ENCODE peak calls at places on chromosomes 5 and 9, in ten cellular contexts. One of them, this sample, is unnamed.

GRCh38 chr5:179287071-179287470 is 58.2 kb downstream of the ADAMTS2 start:
- DNase-seq in stimulated activated CD4-positive, alpha-beta T cell treated with anti-CD3 and anti-CD28 coated beads, Interleukin-1b, Interleukin-23, amount 100 ng/mL, for 1 hour: no peak
- DNase-seq in ACHN: no peak
- DNase-seq in D341Med: no peak
- DNase-seq in cardiac fibroblast: no peak
- DNase-seq in adipocyte: no peak
- DNase-seq in CD4-positive, alpha-beta T cell: no peak
- DNase-seq in stimulated activated effector memory CD8-positive, alpha-beta T cell treated with anti-CD3 and anti-CD28 coated beads, Interleukin-12 subunit alpha, Interleukin-12 subunit beta, amount 100 ng/mL, for 72 hours: no peak
- DNase-seq in BE2C: peak
- DNase-seq in endothelial cell of umbilical vein: no peak
- DNase-seq in this sample: no peak

GRCh38 chr5:168401226-168401625 is 85.0 kb upstream of the RARS1 start:
- DNase-seq in stimulated activated CD4-positive, alpha-beta T cell treated with anti-CD3 and anti-CD28 coated beads, Interleukin-1b, Interleukin-23, amount 100 ng/mL, for 1 hour: no peak
- DNase-seq in ACHN: no peak
- DNase-seq in D341Med: no peak
- DNase-seq in cardiac fibroblast: no peak
- DNase-seq in adipocyte: no peak
- DNase-seq in CD4-positive, alpha-beta T cell: no peak
- DNase-seq in stimulated activated effector memory CD8-positive, alpha-beta T cell treated with anti-CD3 and anti-CD28 coated beads, Interleukin-12 subunit alpha, Interleukin-12 subunit beta, amount 100 ng/mL, for 72 hours: no peak
- DNase-seq in BE2C: no peak
- DNase-seq in endothelial cell of umbilical vein: no peak
- DNase-seq in this sample: no peak

GRCh38 chr5:108238461-108238860 is 143.4 kb downstream of the FBXL17 start:
- DNase-seq in stimulated activated CD4-positive, alpha-beta T cell treated with anti-CD3 and anti-CD28 coated beads, Interleukin-1b, Interleukin-23, amount 100 ng/mL, for 1 hour: no peak
- DNase-seq in ACHN: no peak
- DNase-seq in D341Med: no peak
- DNase-seq in cardiac fibroblast: no peak
- DNase-seq in adipocyte: no peak
- DNase-seq in CD4-positive, alpha-beta T cell: no peak
- DNase-seq in stimulated activated effector memory CD8-positive, alpha-beta T cell treated with anti-CD3 and anti-CD28 coated beads, Interleukin-12 subunit alpha, Interleukin-12 subunit beta, amount 100 ng/mL, for 72 hours: no peak
- DNase-seq in BE2C: no peak
- DNase-seq in endothelial cell of umbilical vein: no peak
- DNase-seq in this sample: no peak

GRCh38 chr5:1366514-1366913 is 21.6 kb upstream of the CLPTM1L start:
- DNase-seq in stimulated activated CD4-positive, alpha-beta T cell treated with anti-CD3 and anti-CD28 coated beads, Interleukin-1b, Interleukin-23, amount 100 ng/mL, for 1 hour: no peak
- DNase-seq in ACHN: no peak
- DNase-seq in D341Med: no peak
- DNase-seq in cardiac fibroblast: no peak
- DNase-seq in adipocyte: no peak
- DNase-seq in CD4-positive, alpha-beta T cell: no peak
- DNase-seq in stimulated activated effector memory CD8-positive, alpha-beta T cell treated with anti-CD3 and anti-CD28 coated beads, Interleukin-12 subunit alpha, Interleukin-12 subunit beta, amount 100 ng/mL, for 72 hours: no peak
- DNase-seq in BE2C: no peak
- DNase-seq in endothelial cell of umbilical vein: no peak
- DNase-seq in this sample: no peak

GRCh38 chr9:127785023-127785932 is 556 bp upstream of the CDK9 start:
- DNase-seq in stimulated activated CD4-positive, alpha-beta T cell treated with anti-CD3 and anti-CD28 coated beads, Interleukin-1b, Interleukin-23, amount 100 ng/mL, for 1 hour: peak
- DNase-seq in ACHN: peak
- DNase-seq in D341Med: peak
- DNase-seq in cardiac fibroblast: peak
- DNase-seq in adipocyte: peak
- DNase-seq in CD4-positive, alpha-beta T cell: peak
- DNase-seq in stimulated activated effector memory CD8-positive, alpha-beta T cell treated with anti-CD3 and anti-CD28 coated beads, Interleukin-12 subunit alpha, Interleukin-12 subunit beta, amount 100 ng/mL, for 72 hours: peak
- DNase-seq in BE2C: peak
- DNase-seq in endothelial cell of umbilical vein: peak
- DNase-seq in this sample: peak

GRCh38 chr5:173328896-173329369 is 719 bp upstream of the STC2 start:
- DNase-seq in stimulated activated CD4-positive, alpha-beta T cell treated with anti-CD3 and anti-CD28 coated beads, Interleukin-1b, Interleukin-23, amount 100 ng/mL, for 1 hour: no peak
- DNase-seq in ACHN: peak
- DNase-seq in D341Med: no peak
- DNase-seq in cardiac fibroblast: peak
- DNase-seq in adipocyte: peak
- DNase-seq in CD4-positive, alpha-beta T cell: no peak
- DNase-seq in stimulated activated effector memory CD8-positive, alpha-beta T cell treated with anti-CD3 and anti-CD28 coated beads, Interleukin-12 subunit alpha, Interleukin-12 subunit beta, amount 100 ng/mL, for 72 hours: no peak
- DNase-seq in BE2C: no peak
- DNase-seq in endothelial cell of umbilical vein: peak
- DNase-seq in this sample: peak

GRCh38 chr5:5221731-5222130 is 81.6 kb downstream of the ADAMTS16 start:
- DNase-seq in stimulated activated CD4-positive, alpha-beta T cell treated with anti-CD3 and anti-CD28 coated beads, Interleukin-1b, Interleukin-23, amount 100 ng/mL, for 1 hour: no peak
- DNase-seq in ACHN: no peak
- DNase-seq in D341Med: no peak
- DNase-seq in cardiac fibroblast: no peak
- DNase-seq in adipocyte: no peak
- DNase-seq in CD4-positive, alpha-beta T cell: no peak
- DNase-seq in stimulated activated effector memory CD8-positive, alpha-beta T cell treated with anti-CD3 and anti-CD28 coated beads, Interleukin-12 subunit alpha, Interleukin-12 subunit beta, amount 100 ng/mL, for 72 hours: no peak
- DNase-seq in BE2C: no peak
- DNase-seq in endothelial cell of umbilical vein: no peak
- DNase-seq in this sample: no peak

GRCh38 chr5:168879929-168880328 is 300.8 kb upstream of the PANK3 start:
- DNase-seq in stimulated activated CD4-positive, alpha-beta T cell treated with anti-CD3 and anti-CD28 coated beads, Interleukin-1b, Interleukin-23, amount 100 ng/mL, for 1 hour: no peak
- DNase-seq in ACHN: no peak
- DNase-seq in D341Med: no peak
- DNase-seq in cardiac fibroblast: peak
- DNase-seq in adipocyte: peak
- DNase-seq in CD4-positive, alpha-beta T cell: no peak
- DNase-seq in stimulated activated effector memory CD8-positive, alpha-beta T cell treated with anti-CD3 and anti-CD28 coated beads, Interleukin-12 subunit alpha, Interleukin-12 subunit beta, amount 100 ng/mL, for 72 hours: no peak
- DNase-seq in BE2C: no peak
- DNase-seq in endothelial cell of umbilical vein: peak
- DNase-seq in this sample: peak

GRCh38 chr5:171484460-171484899 is 65.0 kb downstream of the FGF18 start:
- DNase-seq in stimulated activated CD4-positive, alpha-beta T cell treated with anti-CD3 and anti-CD28 coated beads, Interleukin-1b, Interleukin-23, amount 100 ng/mL, for 1 hour: peak
- DNase-seq in ACHN: no peak
- DNase-seq in D341Med: peak
- DNase-seq in cardiac fibroblast: peak
- DNase-seq in adipocyte: peak
- DNase-seq in CD4-positive, alpha-beta T cell: peak
- DNase-seq in stimulated activated effector memory CD8-positive, alpha-beta T cell treated with anti-CD3 and anti-CD28 coated beads, Interleukin-12 subunit alpha, Interleukin-12 subunit beta, amount 100 ng/mL, for 72 hours: peak
- DNase-seq in BE2C: peak
- DNase-seq in endothelial cell of umbilical vein: peak
- DNase-seq in this sample: peak

GRCh38 chr5:11324521-11325289 is 563.7 kb upstream of the DAP start:
- DNase-seq in stimulated activated CD4-positive, alpha-beta T cell treated with anti-CD3 and anti-CD28 coated beads, Interleukin-1b, Interleukin-23, amount 100 ng/mL, for 1 hour: no peak
- DNase-seq in ACHN: no peak
- DNase-seq in D341Med: no peak
- DNase-seq in cardiac fibroblast: no peak
- DNase-seq in adipocyte: no peak
- DNase-seq in CD4-positive, alpha-beta T cell: no peak
- DNase-seq in stimulated activated effector memory CD8-positive, alpha-beta T cell treated with anti-CD3 and anti-CD28 coated beads, Interleukin-12 subunit alpha, Interleukin-12 subunit beta, amount 100 ng/mL, for 72 hours: no peak
- DNase-seq in BE2C: no peak
- DNase-seq in endothelial cell of umbilical vein: no peak
- DNase-seq in this sample: no peak

GRCh38 chr9:133224762-133225161 is 15.7 kb upstream of the OBP2B start:
- DNase-seq in stimulated activated CD4-positive, alpha-beta T cell treated with anti-CD3 and anti-CD28 coated beads, Interleukin-1b, Interleukin-23, amount 100 ng/mL, for 1 hour: no peak
- DNase-seq in ACHN: no peak
- DNase-seq in D341Med: no peak
- DNase-seq in cardiac fibroblast: no peak
- DNase-seq in adipocyte: no peak
- DNase-seq in CD4-positive, alpha-beta T cell: no peak
- DNase-seq in stimulated activated effector memory CD8-positive, alpha-beta T cell treated with anti-CD3 and anti-CD28 coated beads, Interleukin-12 subunit alpha, Interleukin-12 subunit beta, amount 100 ng/mL, for 72 hours: no peak
- DNase-seq in BE2C: no peak
- DNase-seq in endothelial cell of umbilical vein: no peak
- DNase-seq in this sample: no peak

GRCh38 chr9:105760053-105760452 is 65.7 kb downstream of the TMEM38B start:
- DNase-seq in stimulated activated CD4-positive, alpha-beta T cell treated with anti-CD3 and anti-CD28 coated beads, Interleukin-1b, Interleukin-23, amount 100 ng/mL, for 1 hour: no peak
- DNase-seq in ACHN: no peak
- DNase-seq in D341Med: no peak
- DNase-seq in cardiac fibroblast: no peak
- DNase-seq in adipocyte: no peak
- DNase-seq in CD4-positive, alpha-beta T cell: no peak
- DNase-seq in stimulated activated effector memory CD8-positive, alpha-beta T cell treated with anti-CD3 and anti-CD28 coated beads, Interleukin-12 subunit alpha, Interleukin-12 subunit beta, amount 100 ng/mL, for 72 hours: no peak
- DNase-seq in BE2C: no peak
- DNase-seq in endothelial cell of umbilical vein: no peak
- DNase-seq in this sample: no peak

GRCh38 chr5:6419340-6419852 is 29.3 kb upstream of the UBE2QL1 start:
- DNase-seq in stimulated activated CD4-positive, alpha-beta T cell treated with anti-CD3 and anti-CD28 coated beads, Interleukin-1b, Interleukin-23, amount 100 ng/mL, for 1 hour: no peak
- DNase-seq in ACHN: no peak
- DNase-seq in D341Med: no peak
- DNase-seq in cardiac fibroblast: no peak
- DNase-seq in adipocyte: no peak
- DNase-seq in CD4-positive, alpha-beta T cell: no peak
- DNase-seq in stimulated activated effector memory CD8-positive, alpha-beta T cell treated with anti-CD3 and anti-CD28 coated beads, Interleukin-12 subunit alpha, Interleukin-12 subunit beta, amount 100 ng/mL, for 72 hours: no peak
- DNase-seq in BE2C: no peak
- DNase-seq in endothelial cell of umbilical vein: peak
- DNase-seq in this sample: no peak

GRCh38 chr5:150067405-150067960 is 18.9 kb downstream of the CSF1R start:
- DNase-seq in stimulated activated CD4-positive, alpha-beta T cell treated with anti-CD3 and anti-CD28 coated beads, Interleukin-1b, Interleukin-23, amount 100 ng/mL, for 1 hour: no peak
- DNase-seq in ACHN: no peak
- DNase-seq in D341Med: no peak
- DNase-seq in cardiac fibroblast: no peak
- DNase-seq in adipocyte: no peak
- DNase-seq in CD4-positive, alpha-beta T cell: no peak
- DNase-seq in stimulated activated effector memory CD8-positive, alpha-beta T cell treated with anti-CD3 and anti-CD28 coated beads, Interleukin-12 subunit alpha, Interleukin-12 subunit beta, amount 100 ng/mL, for 72 hours: no peak
- DNase-seq in BE2C: no peak
- DNase-seq in endothelial cell of umbilical vein: no peak
- DNase-seq in this sample: no peak

GRCh38 chr5:128346038-128346437 is 192.0 kb downstream of the FBN2 start:
- DNase-seq in stimulated activated CD4-positive, alpha-beta T cell treated with anti-CD3 and anti-CD28 coated beads, Interleukin-1b, Interleukin-23, amount 100 ng/mL, for 1 hour: no peak
- DNase-seq in ACHN: no peak
- DNase-seq in D341Med: no peak
- DNase-seq in cardiac fibroblast: no peak
- DNase-seq in adipocyte: no peak
- DNase-seq in CD4-positive, alpha-beta T cell: no peak
- DNase-seq in stimulated activated effector memory CD8-positive, alpha-beta T cell treated with anti-CD3 and anti-CD28 coated beads, Interleukin-12 subunit alpha, Interleukin-12 subunit beta, amount 100 ng/mL, for 72 hours: no peak
- DNase-seq in BE2C: no peak
- DNase-seq in endothelial cell of umbilical vein: no peak
- DNase-seq in this sample: no peak

GRCh38 chr5:37665889-37666288 is 174.0 kb downstream of the GDNF start:
- DNase-seq in stimulated activated CD4-positive, alpha-beta T cell treated with anti-CD3 and anti-CD28 coated beads, Interleukin-1b, Interleukin-23, amount 100 ng/mL, for 1 hour: no peak
- DNase-seq in ACHN: no peak
- DNase-seq in D341Med: peak
- DNase-seq in cardiac fibroblast: peak
- DNase-seq in adipocyte: no peak
- DNase-seq in CD4-positive, alpha-beta T cell: no peak
- DNase-seq in stimulated activated effector memory CD8-positive, alpha-beta T cell treated with anti-CD3 and anti-CD28 coated beads, Interleukin-12 subunit alpha, Interleukin-12 subunit beta, amount 100 ng/mL, for 72 hours: no peak
- DNase-seq in BE2C: no peak
- DNase-seq in endothelial cell of umbilical vein: peak
- DNase-seq in this sample: peak

GRCh38 chr9:124696101-124696500 is 75.0 kb downstream of the NR6A1 start:
- DNase-seq in stimulated activated CD4-positive, alpha-beta T cell treated with anti-CD3 and anti-CD28 coated beads, Interleukin-1b, Interleukin-23, amount 100 ng/mL, for 1 hour: no peak
- DNase-seq in ACHN: peak
- DNase-seq in D341Med: no peak
- DNase-seq in cardiac fibroblast: peak
- DNase-seq in adipocyte: peak
- DNase-seq in CD4-positive, alpha-beta T cell: no peak
- DNase-seq in stimulated activated effector memory CD8-positive, alpha-beta T cell treated with anti-CD3 and anti-CD28 coated beads, Interleukin-12 subunit alpha, Interleukin-12 subunit beta, amount 100 ng/mL, for 72 hours: no peak
- DNase-seq in BE2C: no peak
- DNase-seq in endothelial cell of umbilical vein: peak
- DNase-seq in this sample: peak

GRCh38 chr5:15850939-15851341 is 328.7 kb downstream of the MARCHF11 start:
- DNase-seq in stimulated activated CD4-positive, alpha-beta T cell treated with anti-CD3 and anti-CD28 coated beads, Interleukin-1b, Interleukin-23, amount 100 ng/mL, for 1 hour: no peak
- DNase-seq in ACHN: no peak
- DNase-seq in D341Med: no peak
- DNase-seq in cardiac fibroblast: peak
- DNase-seq in adipocyte: no peak
- DNase-seq in CD4-positive, alpha-beta T cell: no peak
- DNase-seq in stimulated activated effector memory CD8-positive, alpha-beta T cell treated with anti-CD3 and anti-CD28 coated beads, Interleukin-12 subunit alpha, Interleukin-12 subunit beta, amount 100 ng/mL, for 72 hours: no peak
- DNase-seq in BE2C: no peak
- DNase-seq in endothelial cell of umbilical vein: peak
- DNase-seq in this sample: no peak

GRCh38 chr9:127875306-127875966 is 2.0 kb downstream of the AK1 start:
- DNase-seq in stimulated activated CD4-positive, alpha-beta T cell treated with anti-CD3 and anti-CD28 coated beads, Interleukin-1b, Interleukin-23, amount 100 ng/mL, for 1 hour: no peak
- DNase-seq in ACHN: no peak
- DNase-seq in D341Med: no peak
- DNase-seq in cardiac fibroblast: peak
- DNase-seq in adipocyte: peak
- DNase-seq in CD4-positive, alpha-beta T cell: no peak
- DNase-seq in stimulated activated effector memory CD8-positive, alpha-beta T cell treated with anti-CD3 and anti-CD28 coated beads, Interleukin-12 subunit alpha, Interleukin-12 subunit beta, amount 100 ng/mL, for 72 hours: no peak
- DNase-seq in BE2C: no peak
- DNase-seq in endothelial cell of umbilical vein: no peak
- DNase-seq in this sample: peak

GRCh38 chr5:145619806-145620205 is 215.3 kb downstream of the PRELID2 start:
- DNase-seq in stimulated activated CD4-positive, alpha-beta T cell treated with anti-CD3 and anti-CD28 coated beads, Interleukin-1b, Interleukin-23, amount 100 ng/mL, for 1 hour: no peak
- DNase-seq in ACHN: no peak
- DNase-seq in D341Med: no peak
- DNase-seq in cardiac fibroblast: no peak
- DNase-seq in adipocyte: peak
- DNase-seq in CD4-positive, alpha-beta T cell: no peak
- DNase-seq in stimulated activated effector memory CD8-positive, alpha-beta T cell treated with anti-CD3 and anti-CD28 coated beads, Interleukin-12 subunit alpha, Interleukin-12 subunit beta, amount 100 ng/mL, for 72 hours: no peak
- DNase-seq in BE2C: no peak
- DNase-seq in endothelial cell of umbilical vein: no peak
- DNase-seq in this sample: no peak

GRCh38 chr9:85569988-85570387 is 171.8 kb downstream of the AGTPBP1 start:
- DNase-seq in stimulated activated CD4-positive, alpha-beta T cell treated with anti-CD3 and anti-CD28 coated beads, Interleukin-1b, Interleukin-23, amount 100 ng/mL, for 1 hour: no peak
- DNase-seq in ACHN: no peak
- DNase-seq in D341Med: no peak
- DNase-seq in cardiac fibroblast: peak
- DNase-seq in adipocyte: peak
- DNase-seq in CD4-positive, alpha-beta T cell: no peak
- DNase-seq in stimulated activated effector memory CD8-positive, alpha-beta T cell treated with anti-CD3 and anti-CD28 coated beads, Interleukin-12 subunit alpha, Interleukin-12 subunit beta, amount 100 ng/mL, for 72 hours: no peak
- DNase-seq in BE2C: no peak
- DNase-seq in endothelial cell of umbilical vein: peak
- DNase-seq in this sample: peak

This sample was measured in AG08395.